ENCODE peak calls at places on chromosomes 5 and 9, in eight cellular contexts. D is fibroblast of pulmonary artery, Y is left lung, O is BJ, C is AG09309, E is mesothelial cell of epicardium, Z is endodermal cell, F is endothelial cell of umbilical vein. V is an unnamed sample.

GRCh38 chr5:28707706-28708105 is 1669.3 kb upstream of the CDH9 start:
- DNase-seq in D (no peak), Y (no peak), O (no peak), C (no peak), E (no peak), Z (no peak), F (no peak), V (no peak)

GRCh38 chr9:118215544-118215943 is 511.3 kb downstream of the TLR4 start:
- DNase-seq in D (no peak), Y (no peak), O (no peak), C (no peak), E (no peak), Z (no peak), F (no peak), V (no peak)

GRCh38 chr5:59756373-59757035 is 137.0 kb downstream of the PDE4D start:
- DNase-seq in D (no peak), Y (no peak), O (no peak), C (no peak), E (no peak), Z (no peak), F (no peak), V (no peak)

GRCh38 chr5:124790261-124790894 is 43.9 kb upstream of the ZNF608 start:
- DNase-seq in D (peak), Y (no peak), O (no peak), C (no peak), E (no peak), Z (no peak), F (peak), V (no peak)

GRCh38 chr5:124277767-124278536 is 468.5 kb downstream of the ZNF608 start:
- DNase-seq in D (no peak), Y (no peak), O (no peak), C (no peak), E (no peak), Z (peak), F (peak), V (no peak)

GRCh38 chr9:129102791-129103594 is 7.6 kb downstream of the CRAT start:
- DNase-seq in D (peak), Y (no peak), O (no peak), C (no peak), E (no peak), Z (peak), F (peak), V (peak)

GRCh38 chr5:59299006-59299405 is 594.5 kb downstream of the PDE4D start:
- DNase-seq in D (no peak), Y (no peak), O (no peak), C (no peak), E (no peak), Z (no peak), F (peak), V (no peak)

GRCh38 chr5:169647566-169647965 is 10.5 kb downstream of the DOCK2 start:
- DNase-seq in D (no peak), Y (no peak), O (no peak), C (no peak), E (no peak), Z (no peak), F (no peak), V (no peak)

GRCh38 chr5:31407921-31408714 is 123.8 kb downstream of the DROSHA start:
- DNase-seq in D (no peak), Y (no peak), O (peak), C (peak), E (no peak), Z (no peak), F (peak), V (no peak)

GRCh38 chr5:157464518-157465171 is 4.6 kb downstream of the NIPAL4 start:
- DNase-seq in D (peak), Y (no peak), O (peak), C (peak), E (no peak), Z (peak), F (no peak), V (peak)

GRCh38 chr5:67059747-67060490 is 136.7 kb downstream of the CD180 start:
- DNase-seq in D (peak), Y (no peak), O (no peak), C (no peak), E (no peak), Z (no peak), F (peak), V (no peak)

GRCh38 chr5:40430112-40430725 is 249.5 kb upstream of the PTGER4 start:
- DNase-seq in D (no peak), Y (no peak), O (no peak), C (no peak), E (no peak), Z (no peak), F (no peak), V (no peak)

GRCh38 chr5:79689541-79690466 is at the start of gene CMYA5:
- DNase-seq in D (peak), Y (peak), O (no peak), C (no peak), E (peak), Z (peak), F (no peak), V (peak)

GRCh38 chr5:154647760-154648143 is 107.4 kb upstream of the LARP1 start:
- DNase-seq in D (no peak), Y (no peak), O (no peak), C (no peak), E (no peak), Z (no peak), F (no peak), V (no peak)

GRCh38 chr5:171646338-171647042 is 139.1 kb upstream of the SMIM23 start:
- DNase-seq in D (no peak), Y (no peak), O (no peak), C (no peak), E (no peak), Z (no peak), F (no peak), V (no peak)
- TF ChIP-seq CTCF in D (no peak), Y (no peak), O (no peak), C (no peak), E (no peak), Z (no peak), F (no peak), V (no peak)

GRCh38 chr9:76893395-76893932 is 12.4 kb downstream of the PRUNE2 start:
- DNase-seq in D (no peak), Y (no peak), O (no peak), C (no peak), E (no peak), Z (no peak), F (no peak), V (no peak)
- TF ChIP-seq CTCF in D (no peak), Y (no peak), O (no peak), C (no peak), E (no peak), Z (no peak), F (no peak), V (no peak)

DNA sequence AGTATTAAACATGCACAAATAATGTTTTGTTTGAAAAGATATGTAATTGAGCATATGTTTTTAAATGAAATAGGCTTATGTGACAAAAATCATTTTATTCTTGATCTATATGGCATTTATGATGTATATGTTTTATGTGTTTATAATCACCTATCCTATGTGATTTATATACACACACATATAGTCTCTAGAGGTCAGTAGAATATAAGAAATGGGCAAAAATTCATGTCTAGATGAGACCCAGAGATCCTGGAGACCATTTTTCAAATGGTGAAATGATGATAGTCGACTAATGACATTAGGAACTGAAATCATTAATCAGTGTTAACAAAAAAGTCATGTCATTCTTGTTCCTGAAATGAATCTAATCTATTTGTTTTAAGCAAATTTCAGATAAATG is 709.2 kb upstream of the WWC1 start:
- DNase-seq in D (peak), Y (no peak), O (no peak), C (no peak), E (no peak), Z (no peak), F (no peak), V (no peak)
- TF ChIP-seq CTCF in D (peak), Y (no peak), O (peak), C (peak), E (no peak), Z (no peak), F (no peak), V (no peak)

GRCh38 chr5:73764996-73765395 is 139.0 kb downstream of the ARHGEF28 start:
- DNase-seq in D (no peak), Y (no peak), O (no peak), C (no peak), E (no peak), Z (no peak), F (no peak), V (no peak)
- TF ChIP-seq CTCF in D (no peak), Y (no peak), O (no peak), C (no peak), E (no peak), Z (no peak), F (no peak), V (no peak)

GRCh38 chr9:68685770-68686169 is 19.3 kb upstream of the PIP5K1B start:
- DNase-seq in D (no peak), Y (no peak), O (no peak), C (no peak), E (no peak), Z (peak), F (peak), V (peak)
- TF ChIP-seq CTCF in D (peak), Y (no peak), O (peak), C (peak), E (no peak), Z (peak), F (peak), V (no peak)

GRCh38 chr5:163874431-163874830 is 369.0 kb downstream of the MAT2B start:
- DNase-seq in D (no peak), Y (no peak), O (no peak), C (no peak), E (no peak), Z (no peak), F (no peak), V (no peak)

GRCh38 chr5:163878490-163878889 is 373.1 kb downstream of the MAT2B start:
- DNase-seq in D (no peak), Y (no peak), O (no peak), C (no peak), E (no peak), Z (no peak), F (no peak), V (no peak)

DNA sequence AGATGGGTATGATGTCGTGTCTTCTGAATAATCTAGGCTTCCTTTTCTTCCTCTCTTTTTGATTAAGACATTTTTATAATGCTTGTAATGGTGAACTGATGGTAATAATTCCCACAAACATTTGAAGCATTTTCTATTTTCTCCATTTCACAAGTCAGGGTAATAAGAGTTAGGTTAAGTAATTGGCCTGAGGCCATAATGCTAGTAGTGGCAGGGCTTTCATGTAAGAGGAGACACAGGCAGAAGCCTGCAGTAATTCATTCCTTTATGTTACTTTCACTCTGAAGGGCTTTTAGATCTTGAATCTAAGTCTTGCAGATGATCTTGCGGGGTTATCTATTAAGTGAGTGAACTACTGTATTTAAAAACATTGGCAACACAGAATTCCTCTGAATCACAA is 374.9 kb downstream of the MAT2B start:
- DNase-seq in D (peak), Y (no peak), O (peak), C (peak), E (no peak), Z (no peak), F (no peak), V (no peak)
- TF ChIP-seq CTCF in D (no peak), Y (no peak), O (no peak), C (no peak), E (no peak), Z (no peak), F (no peak), V (no peak)

GRCh38 chr5:93384977-93385376 is 196.0 kb downstream of the NR2F1-AS1 start:
- DNase-seq in D (no peak), Y (no peak), O (no peak), C (no peak), E (no peak), Z (no peak), F (no peak), V (no peak)

GRCh38 chr5:93381057-93381456 is 200.0 kb downstream of the NR2F1-AS1 start:
- DNase-seq in D (no peak), Y (no peak), O (no peak), C (no peak), E (no peak), Z (no peak), F (no peak), V (no peak)

GRCh38 chr5:93378073-93378472 is 202.9 kb downstream of the NR2F1-AS1 start:
- DNase-seq in D (peak), Y (no peak), O (no peak), C (peak), E (no peak), Z (no peak), F (no peak), V (no peak)

GRCh38 chr5:93385665-93386064 is 195.4 kb downstream of the NR2F1-AS1 start:
- DNase-seq in D (peak), Y (no peak), O (no peak), C (peak), E (no peak), Z (no peak), F (no peak), V (no peak)

DNA sequence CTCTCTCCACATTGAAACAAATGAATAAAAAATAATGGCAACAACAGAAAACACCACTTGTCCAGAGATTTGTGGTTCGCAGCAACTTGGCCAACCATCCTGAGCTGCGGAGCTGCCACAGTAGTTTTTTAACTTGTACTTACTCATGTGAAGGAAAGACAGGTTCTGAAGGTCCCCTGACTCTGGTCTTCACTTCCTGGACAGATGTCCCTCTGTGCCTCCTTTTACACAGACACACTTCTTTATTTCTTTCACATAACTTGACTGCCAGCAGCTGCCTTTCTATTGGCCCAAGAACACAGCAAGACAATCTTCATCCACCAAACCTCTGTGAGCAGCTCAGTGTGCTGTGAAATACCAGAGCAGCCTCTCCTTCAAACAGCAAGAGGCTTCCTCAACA is 198.8 kb downstream of the NR2F1-AS1 start:
- DNase-seq in D (no peak), Y (no peak), O (no peak), C (no peak), E (no peak), Z (no peak), F (no peak), V (no peak)
- TF ChIP-seq CTCF in D (no peak), Y (no peak), O (no peak), C (no peak), E (no peak), Z (no peak), F (no peak), V (no peak)

DNA sequence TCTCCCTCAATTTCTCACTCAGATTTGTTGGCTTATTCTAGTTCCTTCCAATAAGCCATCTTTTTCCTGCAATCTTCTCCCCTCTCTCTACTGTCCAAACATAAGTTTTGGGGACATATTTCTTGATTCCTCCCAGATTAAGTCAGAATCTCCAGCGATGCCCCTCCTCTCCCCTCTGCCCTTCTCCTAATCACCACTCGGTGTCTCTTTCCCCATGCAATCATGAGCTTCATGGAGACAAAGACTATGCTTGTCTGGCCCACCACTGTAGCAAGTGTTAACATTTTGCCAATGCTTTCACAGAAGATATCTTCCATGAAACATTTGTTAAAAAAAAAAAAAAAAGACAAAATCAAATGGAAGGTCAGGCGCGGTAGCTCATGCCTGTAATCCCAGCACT is 42.4 kb downstream of the PDE6A start:
- DNase-seq in D (no peak), Y (no peak), O (no peak), C (no peak), E (no peak), Z (no peak), F (peak), V (no peak)
- TF ChIP-seq CTCF in D (peak), Y (no peak), O (no peak), C (no peak), E (no peak), Z (peak), F (peak), V (no peak)

V was measured in stomach.